ENCODE peak calls at places on chromosomes 16 and 17, in seven cellular contexts. J is activated naive CD4-positive, alpha-beta T cell treated with anti-CD3 and anti-CD28 coated beads, Interleukin-2, amount 10 ng/mL, durations not matched to agents 7 days and 5 days; Z is astrocyte; A is NCI-H1092 treated with DMSO at 0.1 percent for 48 hours; T is DMS153; Y is tibial artery; L is head of caudate nucleus. G is an unnamed sample.

GRCh38 chr17:5499790-5500189 is 13.4 kb downstream of the MIS12 start:
- DNase-seq in J (no peak), Z (no peak), A (peak; percentile 9), T (no peak), Y (no peak), L (peak; percentile 64), G (no peak)

GRCh38 chr17:72372185-72372584 is 251.4 kb downstream of the SOX9 start:
- DNase-seq in J (no peak), Z (peak; percentile 42), A (no peak), T (no peak), Y (no peak), L (no peak), G (no peak)

GRCh38 chr16:12729448-12729847 is 74.2 kb downstream of the CPPED1 start:
- DNase-seq in J (no peak), Z (peak; percentile 65), A (no peak), T (no peak), Y (no peak), L (no peak), G (no peak)

GRCh38 chr16:6484121-6484520 is 848.5 kb upstream of the RBFOX1 start:
- DNase-seq in J (no peak), Z (no peak), A (no peak), T (no peak), Y (no peak), L (no peak), G (no peak)

GRCh38 chr16:79509221-79509631 is 91.3 kb downstream of the MAF start:
- DNase-seq in J (no peak), Z (no peak), A (peak; percentile 90), T (peak; percentile 79), Y (peak; percentile 69), L (peak; percentile 27), G (no peak)

GRCh38 chr16:68843482-68844210 is at the start of gene TANGO6:
- DNase-seq in J (peak; percentile 93), Z (peak; percentile 66), A (peak; percentile 90), T (peak; percentile 60), Y (peak; percentile 82), L (peak; percentile 91), G (peak; percentile 93)

GRCh38 chr16:19861811-19862327 is 22.8 kb downstream of the GPRC5B start:
- DNase-seq in J (no peak), Z (no peak), A (no peak), T (no peak), Y (no peak), L (peak; percentile 80), G (no peak)

GRCh38 chr16:80743772-80744171 is 60.6 kb downstream of the CDYL2 start:
- DNase-seq in J (no peak), Z (no peak), A (no peak), T (no peak), Y (no peak), L (no peak), G (no peak)

GRCh38 chr16:89913408-89914387 is 5.0 kb upstream of the MC1R start:
- DNase-seq in J (no peak), Z (no peak), A (no peak), T (no peak), Y (no peak), L (no peak), G (no peak)

GRCh38 chr17:50129303-50129945 is 536 bp downstream of the SAMD14 start:
- DNase-seq in J (peak; percentile 70), Z (peak; percentile 46), A (no peak), T (no peak), Y (no peak), L (peak; percentile 39), G (no peak)

GRCh38 chr16:2614761-2615191 is 67.5 kb upstream of the KCTD5 start:
- DNase-seq in J (no peak), Z (no peak), A (no peak), T (no peak), Y (no peak), L (no peak), G (no peak)

GRCh38 chr16:51298800-51299199 is 147.7 kb upstream of the SALL1 start:
- DNase-seq in J (no peak), Z (no peak), A (no peak), T (no peak), Y (no peak), L (no peak), G (no peak)

GRCh38 chr17:32158870-32159585 is 16.7 kb downstream of the RHOT1 start:
- DNase-seq in J (no peak), Z (no peak), A (no peak), T (no peak), Y (no peak), L (peak; percentile 62), G (no peak)

GRCh38 chr16:83470406-83470805 is 337.4 kb upstream of the HSBP1 start:
- DNase-seq in J (no peak), Z (peak; percentile 75), A (no peak), T (no peak), Y (no peak), L (no peak), G (no peak)

GRCh38 chr16:9818702-9819101 is 363.5 kb downstream of the GRIN2A start:
- DNase-seq in J (no peak), Z (no peak), A (no peak), T (no peak), Y (no peak), L (no peak), G (no peak)

GRCh38 chr16:12901597-12902436 is at the start of gene SHISA9:
- DNase-seq in J (peak; percentile 34), Z (no peak), A (no peak), T (no peak), Y (no peak), L (peak; percentile 13), G (no peak)

GRCh38 chr17:49547566-49547965 is 28.1 kb upstream of the NXPH3 start:
- DNase-seq in J (no peak), Z (no peak), A (no peak), T (no peak), Y (peak; percentile 56), L (no peak), G (no peak)

GRCh38 chr17:77942111-77942988 is 16.2 kb upstream of the TNRC6C start:
- DNase-seq in J (no peak), Z (no peak), A (no peak), T (no peak), Y (no peak), L (peak; percentile 84), G (no peak)

GRCh38 chr16:53082509-53082908 is 27.7 kb downstream of the CHD9 start:
- DNase-seq in J (no peak), Z (no peak), A (no peak), T (no peak), Y (no peak), L (no peak), G (no peak)

GRCh38 chr17:77286391-77286640 is 145.5 kb downstream of the SEC14L1 start:
- DNase-seq in J (no peak), Z (no peak), A (no peak), T (no peak), Y (no peak), L (no peak), G (no peak)

GRCh38 chr16:14420721-14421488 is 209.2 kb downstream of the PARN start:
- DNase-seq in J (no peak), Z (no peak), A (no peak), T (no peak), Y (no peak), L (no peak), G (no peak)

GRCh38 chr16:10878644-10879498 is 1.9 kb downstream of the CIITA start:
- DNase-seq in J (peak; percentile 72), Z (no peak), A (no peak), T (no peak), Y (peak; percentile 61), L (peak; percentile 59), G (no peak)

GRCh38 chr17:66240630-66241029 is 11.4 kb upstream of the APOH start:
- DNase-seq in J (no peak), Z (peak; percentile 22), A (no peak), T (no peak), Y (no peak), L (no peak), G (no peak)

GRCh38 chr17:56831364-56832095 is 2.2 kb downstream of the C17orf67 start:
- DNase-seq in J (no peak), Z (no peak), A (no peak), T (no peak), Y (no peak), L (no peak), G (no peak)

GRCh38 chr16:81846105-81846504 is 67.0 kb downstream of the PLCG2 start:
- DNase-seq in J (no peak), Z (no peak), A (no peak), T (no peak), Y (no peak), L (no peak), G (no peak)

GRCh38 chr16:68798398-68798797 is 44.9 kb upstream of the TANGO6 start:
- DNase-seq in J (no peak), Z (no peak), A (no peak), T (peak; percentile 30), Y (no peak), L (no peak), G (no peak)

GRCh38 chr17:62714016-62714777 is 86.7 kb downstream of the MRC2 start:
- DNase-seq in J (no peak), Z (peak; percentile 69), A (no peak), T (no peak), Y (no peak), L (no peak), G (no peak)

GRCh38 chr16:56355786-56356275 is 69.5 kb downstream of the AMFR start:
- DNase-seq in J (peak; percentile 19), Z (no peak), A (no peak), T (no peak), Y (peak; percentile 18), L (no peak), G (no peak)

G was measured in DND-41.